ENCODE peak calls at places on chromosomes 6 and 20, in five cellular contexts. U, E, Z, F and J are unnamed samples. For H3K4me1, the result is how much of the 10 kb centered on the place peaks cover.

GRCh38 chr20:24780648-24781047 is 168.4 kb upstream of the CST7 start:
- DNase-seq in F (peak), Z (no peak), E (no peak), U (no peak), J (no peak)

GRCh38 chr6:28988536-28989415 is 16.3 kb downstream of the ZNF311 start:
- DNase-seq in U (peak), Z (peak), E (peak), F (peak), J (peak)

GRCh38 chr6:144535630-144536029 is 250.5 kb downstream of the UTRN start:
- DNase-seq in Z (no peak), U (no peak), E (no peak), F (no peak), J (no peak)

GRCh38 chr6:54473328-54473727 is 165.1 kb downstream of the TINAG start:
- DNase-seq in U (peak), E (no peak), F (peak), Z (no peak), J (no peak)

GRCh38 chr20:8132632-8133587 is 844 bp downstream of the PLCB1 start:
- DNase-seq in Z (peak), U (no peak), F (peak), E (peak), J (peak)

GRCh38 chr20:57092112-57092899 is 174.1 kb downstream of the BMP7 start:
- DNase-seq in Z (peak), F (peak), U (peak), E (peak), J (peak)

GRCh38 chr20:36092424-36093024 is 62.0 kb upstream of the EPB41L1 start:
- DNase-seq in U (no peak), F (peak), Z (no peak), E (peak), J (peak)

GRCh38 chr20:53949319-53949839 is 121.0 kb downstream of the BCAS1 start:
- DNase-seq in U (no peak), F (no peak), Z (peak), E (peak), J (peak)

GRCh38 chr6:152635949-152636674 is 1.1 kb downstream of the SYNE1 start:
- DNase-seq in U (no peak), E (peak), F (peak), Z (no peak), J (peak)

GRCh38 chr6:170048615-170049256 is 242.1 kb downstream of the DLL1 start:
- DNase-seq in E (no peak), U (no peak), Z (no peak), F (no peak), J (no peak)

GRCh38 chr6:162442675-162443074 is 284.9 kb downstream of the PRKN start:
- DNase-seq in F (peak), U (no peak), E (peak), Z (no peak), J (no peak)

GRCh38 chr6:111632468-111633247 is 27.0 kb upstream of the TRAF3IP2 start:
- DNase-seq in Z (no peak), E (no peak), F (no peak), U (no peak), J (no peak)

GRCh38 chr20:51409192-51409875 is 133.2 kb downstream of the NFATC2 start:
- DNase-seq in U (no peak), F (no peak), E (no peak), Z (no peak), J (no peak)

GRCh38 chr6:29797120-29797519 is 30.5 kb upstream of the HLA-G start:
- DNase-seq in F (no peak), U (peak), E (peak), Z (no peak), J (no peak)

GRCh38 chr6:4380881-4381281 is 245.5 kb upstream of the ECI2 start:
- DNase-seq in F (no peak), Z (no peak), E (no peak), U (no peak), J (no peak)

GRCh38 chr6:168699631-168700315 is 258.8 kb downstream of the SMOC2 start:
- DNase-seq in F (no peak), Z (peak), U (no peak), E (no peak), J (peak)

GRCh38 chr6:35534396-35535170 is 21.9 kb upstream of the TULP1 start:
- DNase-seq in E (no peak), U (no peak), F (peak), Z (no peak), J (no peak)

GRCh38 chr6:111712398-111712797 is 106.7 kb upstream of the TRAF3IP2 start:
- DNase-seq in E (peak), U (peak), F (no peak), Z (no peak), J (no peak)

GRCh38 chr6:6840831-6841263 is 252.3 kb downstream of the LY86 start:
- DNase-seq in Z (no peak), F (no peak), E (no peak), U (no peak), J (no peak)

GRCh38 chr6:168101201-168102092 is 22.4 kb upstream of the FRMD1 start:
- DNase-seq in E (no peak), U (no peak), F (peak), Z (no peak), J (peak)

GRCh38 chr6:130033999-130034814 is 15.8 kb downstream of the L3MBTL3 start:
- DNase-seq in U (no peak), Z (no peak), E (peak), F (no peak), J (no peak)

GRCh38 chr6:116866281-116866871 is 10.7 kb upstream of the RFX6 start:
- DNase-seq in U (no peak), E (no peak), F (peak), Z (no peak), J (no peak)

GRCh38 chr6:46103437-46103836 is 26.4 kb upstream of the ENPP4 start:
- DNase-seq in F (peak), Z (no peak), E (no peak), U (no peak), J (no peak)

GRCh38 chr20:45503430-45503829 is 12.0 kb downstream of the SPINT3 start:
- DNase-seq in F (no peak), U (peak), E (no peak), Z (no peak), J (no peak)

GRCh38 chr6:43878823-43879495 is 108.9 kb downstream of the VEGFA start:
- DNase-seq in Z (no peak), U (no peak), E (no peak), F (no peak), J (peak)

GRCh38 chr6:149683256-149683860 is 34.5 kb downstream of the LATS1 start:
- DNase-seq in F (no peak), U (no peak), E (no peak), Z (no peak), J (no peak)

GRCh38 chr6:43702522-43703440 is 15.2 kb upstream of the MRPS18A start:
- DNase-seq in F (peak), E (peak), Z (no peak), U (peak), J (peak)

DNA sequence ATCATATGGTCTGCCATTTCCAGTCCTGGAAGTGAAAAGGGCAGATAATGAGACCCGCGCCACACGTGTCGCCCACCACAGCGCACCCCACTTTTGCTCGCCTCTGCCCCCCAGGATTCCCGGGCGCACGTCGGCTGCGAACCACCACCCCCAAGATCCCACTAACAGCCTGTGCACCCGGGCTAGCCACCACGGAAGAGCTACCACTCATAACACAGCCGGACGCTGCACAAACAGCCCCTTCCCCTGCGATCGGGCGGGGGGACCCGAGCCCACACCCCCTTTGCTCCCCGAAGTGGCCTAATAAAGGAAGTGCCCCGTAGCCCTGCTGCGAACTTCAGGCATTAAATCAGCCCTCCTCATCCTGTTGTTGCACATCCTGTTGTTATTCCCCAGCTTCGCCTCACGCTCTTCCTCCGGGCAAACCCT is 506 bp downstream of the CITED2 start:
- DNase-seq in Z (no peak), E (no peak), U (no peak), F (no peak), J (no peak)
- TF ChIP-seq CTCF in Z (no peak), E (no peak), U (no peak), F (no peak), J (no peak)

GRCh38 chr6:52300489-52300931 is 16.0 kb upstream of the MCM3 start:
- DNase-seq in Z (no peak), E (no peak), F (no peak), U (no peak), J (no peak)
- H3K4me1 ChIP-seq in Z (under half), E (under half), F (under half), U (under half), J (under half)

GRCh38 chr6:158781692-158782373 is 37.3 kb downstream of the EZR start:
- DNase-seq in U (no peak), F (no peak), Z (no peak), E (no peak), J (no peak)

GRCh38 chr6:158783167-158783450 is 36.1 kb downstream of the EZR start:
- DNase-seq in F (no peak), Z (no peak), E (no peak), U (no peak), J (no peak)

GRCh38 chr6:158783851-158784250 is 35.3 kb downstream of the EZR start:
- DNase-seq in E (no peak), U (no peak), F (no peak), Z (no peak), J (no peak)

GRCh38 chr6:158782432-158783166 is 36.6 kb downstream of the EZR start:
- DNase-seq in U (no peak), Z (no peak), E (no peak), F (no peak), J (no peak)

DNA sequence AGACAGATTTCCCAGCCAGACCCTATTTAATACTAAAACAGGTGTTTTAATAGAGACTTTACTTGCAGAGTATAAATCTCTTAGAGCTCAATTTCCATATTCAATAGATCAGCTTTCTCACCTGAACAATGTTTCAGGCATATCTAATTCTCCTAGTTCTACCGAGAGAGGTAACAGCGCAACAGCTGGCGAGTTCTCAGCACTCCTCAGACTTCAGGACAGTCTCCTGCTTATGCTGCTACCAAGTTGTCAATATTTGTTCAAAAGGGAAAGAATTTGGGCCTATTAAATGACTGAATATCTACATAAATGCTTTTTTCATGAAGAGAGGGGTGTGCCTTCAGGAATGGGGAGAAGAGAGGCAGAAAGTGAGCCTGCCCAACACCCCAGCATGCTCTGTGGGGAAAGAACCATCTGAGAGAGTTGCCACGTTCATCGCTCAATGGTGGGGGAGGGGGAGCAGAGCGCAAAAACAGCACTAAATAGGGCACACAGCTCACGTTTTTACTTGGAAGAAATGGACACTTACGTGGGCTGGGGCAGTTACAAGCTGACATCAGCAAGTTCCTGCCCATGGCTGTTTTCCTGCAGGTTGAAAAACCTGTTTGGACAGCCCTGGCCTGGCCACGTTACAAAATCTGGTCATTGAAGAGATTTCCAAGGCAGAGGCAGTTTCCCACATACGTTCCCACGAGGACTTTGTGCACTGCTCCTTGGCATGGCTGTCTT is 38.0 kb downstream of the EZR start:
- DNase-seq in Z (no peak), F (no peak), E (no peak), U (peak), J (no peak)
- H3K4me3 ChIP-seq in Z (no peak), F (no peak), E (no peak), U (no peak), J (no peak)

GRCh38 chr6:20583447-20583806 is 49.2 kb downstream of the CDKAL1 start:
- DNase-seq in Z (no peak), U (no peak), F (peak), E (no peak), J (no peak)
- TF ChIP-seq CTCF in Z (no peak), U (no peak), F (no peak), E (no peak), J (no peak)

DNA sequence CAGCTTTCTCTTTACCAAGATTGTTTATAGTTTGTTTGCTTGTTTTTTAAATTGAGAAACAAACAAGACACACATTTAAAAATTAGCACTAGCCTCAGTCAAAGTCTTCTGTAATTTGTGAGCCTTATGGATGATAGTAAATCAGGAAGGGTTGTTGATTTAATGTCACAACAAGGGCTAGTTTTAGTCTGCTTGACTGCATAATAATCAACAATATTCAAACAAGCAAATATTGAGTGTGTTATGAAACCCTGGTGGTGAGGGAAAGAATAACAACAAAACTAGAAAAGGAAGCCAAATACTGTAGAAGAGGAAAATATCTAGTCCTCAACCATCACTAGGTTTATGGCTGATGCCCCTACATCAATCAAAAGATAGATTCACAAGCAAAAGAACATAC is 228.6 kb downstream of the TBC1D7 start:
- DNase-seq in E (no peak), F (no peak), U (no peak), Z (no peak), J (no peak)
- H3K4me1 ChIP-seq in E (under half), F (under half), U (under half), Z (under half), J (half or more)

DNA sequence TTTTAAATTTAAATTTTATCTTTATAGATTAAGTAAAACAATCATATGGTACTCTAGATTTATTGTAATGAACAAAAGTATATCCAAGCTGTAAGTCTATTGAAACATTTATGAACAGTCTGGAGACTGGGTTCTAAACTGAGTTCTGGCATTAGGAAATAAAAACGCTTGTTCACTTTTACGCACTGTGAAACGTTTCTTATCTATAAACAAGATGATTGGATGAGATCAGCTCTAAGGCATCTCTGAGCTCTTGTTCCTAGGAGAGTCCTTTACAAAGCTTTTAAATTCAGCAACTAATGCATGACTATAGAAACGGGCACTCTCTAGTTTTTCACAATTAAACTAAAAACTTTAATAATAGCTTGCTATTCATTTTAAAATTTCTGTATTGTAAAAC is 6.8 kb downstream of the HUS1B start:
- DNase-seq in U (no peak), Z (no peak), E (peak), F (peak), J (no peak)
- H3K4me3 ChIP-seq in U (no peak), Z (no peak), E (no peak), F (peak), J (no peak)

GRCh38 chr6:165098165-165098564 is 211.2 kb downstream of the C6orf118 start:
- DNase-seq in F (no peak), Z (no peak), U (no peak), E (no peak), J (no peak)
- TF ChIP-seq CTCF in F (peak), Z (no peak), U (peak), E (no peak), J (no peak)

DNA sequence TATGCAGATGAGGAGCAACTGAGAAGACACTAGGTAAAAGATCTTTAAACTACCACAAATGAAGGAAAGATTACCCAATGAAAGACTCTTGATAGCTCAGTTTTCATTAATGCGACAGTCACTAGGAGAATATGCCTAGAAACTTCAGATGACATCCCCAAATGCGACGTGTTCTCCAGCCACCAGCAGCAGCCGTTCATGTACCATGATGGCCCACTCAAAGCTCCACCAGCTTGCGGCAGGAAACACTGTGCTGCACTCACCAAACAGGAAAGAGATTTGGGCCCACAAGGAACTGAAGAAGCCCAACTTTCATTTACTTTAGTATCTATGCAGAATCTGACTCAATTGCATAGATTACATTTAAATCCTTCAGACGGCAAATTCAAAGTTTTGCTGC is 7.5 kb downstream of the DIDO1 start:
- DNase-seq in E (no peak), Z (peak), F (no peak), U (no peak), J (no peak)
- H3K4me1 ChIP-seq in E (under half), Z (half or more), F (half or more), U (under half), J (half or more)

DNA sequence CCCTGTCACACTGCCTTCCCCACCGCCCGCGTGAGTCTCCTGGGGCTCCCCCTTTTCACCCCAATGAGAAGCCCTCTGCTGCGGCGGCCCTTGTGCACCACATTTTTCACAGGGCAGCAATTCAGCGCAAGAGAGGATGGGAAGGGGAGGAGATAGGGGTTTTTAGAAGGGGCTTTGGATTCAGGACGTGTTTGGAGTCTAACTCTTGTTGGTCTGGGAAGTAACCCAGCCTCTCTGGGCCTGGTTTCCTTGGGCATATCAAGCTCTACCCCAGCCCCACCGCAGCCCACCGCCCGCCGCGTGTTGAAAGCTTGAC is 663 bp upstream of the ARFGEF3 start:
- DNase-seq in U (no peak), E (no peak), F (peak), Z (no peak), J (no peak)
- H3K4me3 ChIP-seq in U (peak), E (peak), F (peak), Z (no peak), J (peak)